ENCODE peak calls at places on chromosomes 1 and 21, in five cellular contexts. W is CD4-positive, alpha-beta T cell; H is lower lobe of right lung; I is gastrocnemius medialis; B is kidney epithelial cell. C is an unnamed sample.

GRCh38 chr1:95042286-95042685 is 30.5 kb downstream of the ALG14 start:
- DNase-seq in W (no peak), H (no peak), I (no peak), B (no peak), C (no peak)

GRCh38 chr21:34674467-34674866 is 5.7 kb downstream of the CLIC6 start:
- DNase-seq in W (no peak), H (no peak), I (no peak), B (no peak), C (no peak)

GRCh38 chr1:93579891-93580290 is 101.7 kb downstream of the BCAR3 start:
- DNase-seq in W (no peak), H (peak; percentile 54), I (peak; percentile 56), B (no peak), C (no peak)

GRCh38 chr1:235601087-235601486 is 48.5 kb downstream of the GNG4 start:
- DNase-seq in W (no peak), H (no peak), I (no peak), B (no peak), C (no peak)

GRCh38 chr1:161710562-161710961 is 3.5 kb downstream of the FCRLA start:
- DNase-seq in W (no peak), H (no peak), I (no peak), B (no peak), C (no peak)

GRCh38 chr1:234721476-234722266 is 111.7 kb upstream of the IRF2BP2 start:
- DNase-seq in W (no peak), H (no peak), I (peak; percentile 47), B (no peak), C (no peak)

GRCh38 chr1:71046891-71047634 is 553 bp downstream of the PTGER3 start:
- DNase-seq in W (peak; percentile 34), H (peak; percentile 53), I (no peak), B (no peak), C (no peak)

GRCh38 chr21:45983981-45984551 is 2.5 kb downstream of the COL6A1 start:
- DNase-seq in W (no peak), H (peak; percentile 49), I (peak; percentile 70), B (no peak), C (no peak)

GRCh38 chr1:57966751-57967406 is 543.0 kb upstream of the DAB1 start:
- DNase-seq in W (no peak), H (no peak), I (no peak), B (peak; percentile 7), C (no peak)

GRCh38 chr1:26166719-26167281 is 2.0 kb downstream of the C1orf232 start:
- DNase-seq in W (no peak), H (no peak), I (no peak), B (no peak), C (no peak)

GRCh38 chr1:67888707-67889106 is 55.4 kb upstream of the GNG12 start:
- DNase-seq in W (no peak), H (no peak), I (no peak), B (no peak), C (no peak)

GRCh38 chr1:178938959-178939317 is 68.1 kb upstream of the ANGPTL1 start:
- DNase-seq in W (no peak), H (no peak), I (peak; percentile 75), B (no peak), C (no peak)

GRCh38 chr1:240468616-240469015 is 143.3 kb downstream of the GREM2 start:
- DNase-seq in W (no peak), H (no peak), I (no peak), B (no peak), C (no peak)

GRCh38 chr1:219555031-219555667 is 57.8 kb downstream of the ZC3H11B start:
- DNase-seq in W (no peak), H (no peak), I (no peak), B (peak; percentile 42), C (no peak)

GRCh38 chr1:94382163-94382562 is 36.0 kb upstream of the ABCD3 start:
- DNase-seq in W (no peak), H (peak; percentile 81), I (no peak), B (no peak), C (no peak)

GRCh38 chr1:90959352-90960206 is 62.3 kb downstream of the ZNF644 start:
- DNase-seq in W (no peak), H (no peak), I (no peak), B (no peak), C (no peak)

C was measured in activated gamma-delta T cell treated with Interleukin-2 at 50 U/mL for 16 hours.